ENCODE peak calls at places on chromosomes 5 and 9, in nine cellular contexts. F, B, X, Y, G, C, A, Q and K are unnamed samples.

GRCh38 chr5:64457846-64458245 is 48.0 kb upstream of the RGS7BP start:
- DNase-seq in G (no peak), B (no peak), C (no peak), A (no peak), Y (no peak), Q (no peak), X (no peak), F (no peak), K (no peak)

GRCh38 chr5:168877132-168877895 is 298.1 kb upstream of the PANK3 start:
- DNase-seq in F (no peak), B (no peak), Y (no peak), Q (no peak), C (no peak), A (peak), X (no peak), G (no peak), K (no peak)

GRCh38 chr9:104836235-104836634 is 72.3 kb downstream of the NIPSNAP3B start:
- DNase-seq in B (peak), X (peak), A (peak), Q (peak), G (peak), Y (no peak), F (no peak), C (no peak), K (no peak)

GRCh38 chr5:37214550-37214949 is 34.6 kb downstream of the CPLANE1 start:
- DNase-seq in A (no peak), B (peak), Y (no peak), Q (no peak), X (no peak), C (no peak), G (no peak), F (no peak), K (no peak)

GRCh38 chr9:130680836-130681768 is 12.5 kb upstream of the EXOSC2 start:
- DNase-seq in B (peak), A (peak), X (peak), Y (no peak), C (peak), Q (peak), F (peak), G (peak), K (peak)

GRCh38 chr9:123326030-123326586 is 29.9 kb upstream of the CRB2 start:
- DNase-seq in F (no peak), Q (no peak), X (no peak), C (no peak), Y (no peak), G (no peak), B (no peak), A (no peak), K (no peak)

GRCh38 chr5:167766957-167767356 is 524.5 kb upstream of the WWC1 start:
- DNase-seq in A (no peak), Y (no peak), F (no peak), G (no peak), X (no peak), B (no peak), Q (no peak), C (no peak), K (no peak)

GRCh38 chr5:173864126-173865075 is 23.7 kb upstream of the CPEB4 start:
- DNase-seq in G (no peak), C (no peak), A (no peak), Y (no peak), X (no peak), Q (no peak), B (peak), F (no peak), K (no peak)

GRCh38 chr5:35281613-35282012 is 51.3 kb upstream of the PRLR start:
- DNase-seq in Q (no peak), B (peak), C (no peak), F (no peak), Y (no peak), A (no peak), X (no peak), G (no peak), K (no peak)

GRCh38 chr5:76642390-76643040 is 19.3 kb upstream of the F2RL2 start:
- DNase-seq in X (no peak), B (no peak), F (peak), Q (peak), Y (no peak), C (no peak), G (no peak), A (no peak), K (no peak)

GRCh38 chr9:35618325-35618727 is at the start of gene CD72:
- DNase-seq in C (no peak), Y (no peak), A (no peak), B (peak), F (no peak), Q (no peak), G (no peak), X (no peak), K (no peak)

GRCh38 chr9:35618854-35619799 is 914 bp upstream of the CD72 start:
- DNase-seq in B (peak), G (no peak), Q (peak), F (no peak), A (no peak), Y (no peak), X (no peak), C (no peak), K (no peak)

GRCh38 chr9:35616681-35617459 is 1.3 kb downstream of the CD72 start:
- DNase-seq in F (no peak), A (peak), G (no peak), B (no peak), Y (no peak), Q (peak), X (peak), C (peak), K (no peak)

GRCh38 chr9:35615981-35616680 is 2.1 kb downstream of the CD72 start:
- DNase-seq in F (no peak), B (no peak), Q (no peak), C (no peak), G (no peak), Y (no peak), A (no peak), X (no peak), K (no peak)

GRCh38 chr9:35617548-35617947 is 665 bp downstream of the CD72 start:
- DNase-seq in B (no peak), G (no peak), C (no peak), Q (no peak), X (no peak), A (no peak), Y (no peak), F (no peak), K (no peak)
- H3K4me3 ChIP-seq in B (no peak), G (peak), C (no peak), Q (no peak), X (no peak), A (peak), Y (peak), F (no peak), K (no peak)

GRCh38 chr9:95349109-95350038 is 31.9 kb upstream of the FANCC start:
- DNase-seq in F (no peak), G (peak), B (no peak), C (no peak), Q (no peak), X (no peak), A (no peak), Y (no peak), K (no peak)
- H3K4me3 ChIP-seq in F (peak), G (peak), B (no peak), C (no peak), Q (peak), X (peak), A (no peak), Y (peak), K (peak)

DNA sequence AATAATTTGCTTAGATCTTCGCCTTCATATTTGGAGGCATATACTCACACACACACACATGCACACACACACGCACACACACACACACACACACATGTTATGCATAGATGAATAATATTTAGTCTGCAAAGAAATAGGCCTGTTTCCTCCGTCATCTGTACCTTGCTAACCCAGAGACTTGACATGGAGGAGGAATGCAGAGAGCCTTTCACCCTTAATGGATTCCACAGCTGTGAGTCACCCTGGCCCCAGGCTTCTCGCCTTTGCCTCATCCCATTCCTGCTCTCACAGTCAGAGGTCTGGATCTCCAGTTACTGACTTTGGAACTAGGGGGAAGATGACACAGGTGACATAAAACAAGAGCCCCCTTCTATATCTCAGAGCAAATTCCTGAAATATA is 29.7 kb downstream of the ZNF462 start:
- DNase-seq in F (peak), C (peak), G (peak), X (peak), Q (peak), A (no peak), Y (no peak), B (no peak), K (peak)
- H3K4me3 ChIP-seq in F (no peak), C (no peak), G (no peak), X (no peak), Q (no peak), A (no peak), Y (no peak), B (no peak), K (no peak)

GRCh38 chr9:99069532-99069931 is 35.4 kb upstream of the TGFBR1 start:
- DNase-seq in Q (no peak), Y (no peak), F (no peak), A (no peak), G (peak), C (no peak), X (no peak), B (no peak), K (no peak)
- H3K4me3 ChIP-seq in Q (no peak), Y (no peak), F (no peak), A (no peak), G (no peak), C (no peak), X (no peak), B (no peak), K (no peak)

GRCh38 chr9:70257512-70257911 is 1.3 kb upstream of the SMC5 start:
- DNase-seq in X (no peak), F (no peak), B (peak), G (no peak), Q (no peak), Y (no peak), A (no peak), C (no peak), K (no peak)
- H3K4me3 ChIP-seq in X (peak), F (peak), B (peak), G (peak), Q (peak), Y (peak), A (peak), C (peak), K (peak)

DNA sequence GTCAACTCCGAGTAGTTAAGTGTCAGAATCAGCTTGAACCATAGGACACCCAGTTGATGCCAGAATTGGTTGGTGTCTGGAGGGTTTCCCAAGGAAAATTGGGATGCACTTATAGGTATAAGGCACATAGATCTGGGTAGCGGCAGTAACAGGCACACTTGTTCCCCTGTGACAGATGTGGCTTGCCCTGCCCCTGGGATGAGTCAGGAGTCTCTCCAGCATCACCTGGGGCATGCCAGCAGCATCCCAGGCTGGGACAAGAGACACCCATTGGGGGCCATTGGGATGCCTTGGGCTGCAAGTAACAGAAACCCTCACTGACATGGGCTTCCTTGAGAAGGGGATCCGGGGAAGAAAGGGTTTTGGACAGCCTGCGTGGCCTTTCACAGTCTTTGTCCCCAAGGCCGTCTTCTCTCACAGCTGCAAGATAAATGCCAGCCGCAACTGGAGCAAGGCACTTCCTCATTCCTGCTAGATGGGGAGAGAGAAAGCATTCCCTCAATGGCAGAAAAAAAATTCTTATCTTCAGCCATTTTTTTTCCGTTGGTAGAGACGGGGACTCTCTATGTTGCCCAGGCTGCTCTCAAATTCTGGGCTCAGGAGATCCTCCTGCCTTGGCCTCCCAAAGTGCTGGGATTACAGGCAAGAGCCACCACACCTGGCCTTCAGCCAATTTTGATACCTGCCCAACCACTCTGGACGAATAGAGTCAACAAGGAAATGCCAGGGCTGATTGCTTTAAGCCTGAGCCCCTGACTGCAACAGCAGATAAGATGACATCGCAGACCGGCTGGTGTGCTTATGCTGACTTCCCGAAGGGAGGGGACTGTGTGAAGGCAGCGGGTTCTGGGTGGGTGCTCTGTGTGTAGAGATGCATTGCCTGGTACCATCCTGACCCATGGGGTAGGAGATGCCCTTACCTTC is 13.3 kb upstream of the RNF130 start:
- DNase-seq in A (peak), Q (no peak), X (no peak), Y (no peak), F (no peak), B (peak), G (no peak), C (no peak), K (no peak)
- H3K4me3 ChIP-seq in A (no peak), Q (no peak), X (no peak), Y (no peak), F (no peak), B (no peak), G (no peak), C (no peak), K (no peak)

DNA sequence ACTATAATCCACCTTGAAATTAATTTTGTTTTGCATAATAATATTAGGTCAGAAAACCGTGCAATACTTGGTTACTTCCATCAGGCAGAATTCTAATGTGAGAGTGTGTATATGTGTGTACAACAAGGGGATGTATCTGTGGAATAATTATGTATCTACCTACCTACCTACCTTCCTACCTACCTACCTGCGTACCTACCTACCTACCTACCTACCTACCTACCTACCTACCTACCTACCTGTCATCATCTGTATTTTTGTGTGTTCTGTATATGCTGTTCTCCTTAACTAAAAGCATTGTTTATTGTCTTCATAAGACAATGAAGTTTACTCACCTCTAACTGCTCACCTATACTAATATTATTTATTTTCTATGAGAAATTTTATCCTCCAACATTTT is 52.8 kb downstream of the VCAN start:
- DNase-seq in G (no peak), Y (no peak), B (no peak), X (no peak), F (no peak), C (no peak), A (no peak), Q (no peak), K (no peak)
- H3K4me3 ChIP-seq in G (no peak), Y (no peak), B (no peak), X (no peak), F (no peak), C (no peak), A (no peak), Q (no peak), K (no peak)